ENCODE peak calls at places on chromosomes 4 and X, in five cellular contexts. S is GM12878; A is CD8-positive, alpha-beta T cell; X is BJ; B is left ventricle myocardium inferior. W is an unnamed sample. For H3K27me3, the result is how much of the 10 kb centered on the place peaks cover.

GRCh38 chrX:79231662-79232061 is 87.2 kb downstream of the GPR174 start:
- DNase-seq in S (no peak), A (no peak), X (no peak), B (no peak), W (no peak)

GRCh38 chr4:74117024-74117534 is 18.1 kb upstream of the CXCL2 start:
- DNase-seq in S (no peak), A (no peak), X (peak), B (peak), W (peak)

GRCh38 chr4:66300336-66300934 is 630.1 kb upstream of the EPHA5 start:
- DNase-seq in S (no peak), A (no peak), X (no peak), B (no peak), W (peak)

GRCh38 chr4:189940178-189941004 is at the start of gene FRG1:
- DNase-seq in S (peak), A (peak), X (peak), B (peak), W (peak)

GRCh38 chrX:139475432-139475831 is 55.1 kb upstream of the F9 start:
- DNase-seq in S (no peak), A (no peak), X (no peak), B (no peak), W (no peak)

GRCh38 chrX:150856785-150857184 is 41.7 kb downstream of the CD99L2 start:
- DNase-seq in S (no peak), A (no peak), X (no peak), B (no peak), W (no peak)

GRCh38 chr4:101780284-101780683 is 10.2 kb upstream of the BANK1 start:
- DNase-seq in S (no peak), A (no peak), X (no peak), B (no peak), W (no peak)

GRCh38 chrX:14398725-14399124 is 130.6 kb upstream of the GLRA2 start:
- DNase-seq in S (no peak), A (no peak), X (peak), B (no peak), W (peak)

GRCh38 chr4:64068096-64068495 is 341.2 kb downstream of the TECRL start:
- DNase-seq in S (no peak), A (no peak), X (no peak), B (no peak), W (no peak)

GRCh38 chrX:31213941-31214340 is 142.1 kb upstream of the FTHL17 start:
- DNase-seq in S (no peak), A (no peak), X (no peak), B (no peak), W (peak)
- TF ChIP-seq CTCF in S (peak), A (no peak), X (peak), B (peak), W (peak)

GRCh38 chr4:153541426-153542096 is 75.4 kb downstream of the TMEM131L start:
- DNase-seq in S (no peak), A (no peak), X (peak), B (no peak), W (peak)

GRCh38 chr4:153538408-153539057 is 72.4 kb downstream of the TMEM131L start:
- DNase-seq in S (no peak), A (no peak), X (no peak), B (peak), W (peak)

GRCh38 chr4:153537493-153537960 is 71.4 kb downstream of the TMEM131L start:
- DNase-seq in S (no peak), A (no peak), X (no peak), B (no peak), W (no peak)

GRCh38 chr4:153542131-153542530 is 76.0 kb downstream of the TMEM131L start:
- DNase-seq in S (no peak), A (no peak), X (no peak), B (no peak), W (no peak)

GRCh38 chr4:153539058-153539826 is 73.1 kb downstream of the TMEM131L start:
- DNase-seq in S (no peak), A (no peak), X (no peak), B (no peak), W (no peak)
- H3K4me3 ChIP-seq in S (no peak), A (no peak), X (no peak), B (peak), W (no peak)

DNA sequence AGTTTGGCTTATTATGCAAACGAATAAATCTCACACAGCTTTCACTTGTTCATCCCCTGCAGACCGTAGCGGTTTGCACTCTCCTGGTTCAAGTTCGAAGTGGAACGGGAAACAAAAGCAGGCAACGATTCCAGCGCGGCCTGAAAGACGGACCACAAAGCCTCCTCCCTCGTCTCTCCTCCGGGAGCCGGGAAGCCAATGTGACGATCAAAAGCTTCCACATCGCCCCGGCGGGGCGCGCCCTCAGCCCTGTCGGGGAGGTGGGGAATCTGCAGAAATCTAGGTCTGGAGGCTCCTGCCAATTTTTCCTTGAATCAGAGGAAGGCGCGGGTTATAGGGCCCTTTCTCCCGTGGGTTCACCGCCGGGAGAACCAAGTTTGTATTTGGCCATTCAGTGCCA is 16.9 kb upstream of the ZIC3 start:
- DNase-seq in S (no peak), A (no peak), X (no peak), B (no peak), W (no peak)
- H3K27me3 ChIP-seq in S (under half), A (under half), X (under half), B (half or more), W (under half)

GRCh38 chr4:111778543-111778942 is 366.7 kb upstream of the FAM241A start:
- DNase-seq in S (no peak), A (no peak), X (no peak), B (no peak), W (no peak)
- TF ChIP-seq CTCF in S (no peak), A (no peak), X (peak), B (no peak), W (peak)

GRCh38 chrX:55488268-55488558 is 1.4 kb downstream of the USP51 start:
- DNase-seq in S (no peak), A (no peak), X (no peak), B (no peak), W (no peak)

GRCh38 chrX:55488559-55489314 is 911 bp downstream of the USP51 start:
- DNase-seq in S (peak), A (peak), X (no peak), B (peak), W (peak)

GRCh38 chrX:55490974-55491373 is 1.3 kb upstream of the USP51 start:
- DNase-seq in S (no peak), A (no peak), X (no peak), B (no peak), W (no peak)

GRCh38 chrX:55489315-55490009 is at the start of gene USP51:
- DNase-seq in S (peak), A (peak), X (no peak), B (peak), W (peak)

DNA sequence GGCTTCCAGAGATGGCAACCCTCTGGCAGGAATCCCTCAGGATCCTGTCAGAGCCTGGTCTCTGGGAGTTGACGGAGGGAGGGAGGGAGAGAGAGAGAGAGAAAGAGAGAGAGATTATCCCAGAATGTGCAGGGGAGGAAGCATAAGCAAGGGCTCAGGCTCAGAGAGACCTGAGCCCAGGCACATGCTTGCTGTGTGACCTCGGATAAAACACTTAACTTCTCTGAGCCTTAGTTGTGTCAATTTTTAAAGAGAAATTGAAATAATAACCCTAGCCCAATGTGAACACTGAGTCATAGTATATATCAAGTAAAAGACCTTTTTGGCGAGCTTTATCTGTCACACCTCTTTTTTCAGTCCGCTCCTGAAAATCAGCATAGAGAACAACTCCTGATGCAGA is 473 bp upstream of the USP51 start:
- DNase-seq in S (no peak), A (no peak), X (no peak), B (no peak), W (no peak)
- H3K4me3 ChIP-seq in S (peak), A (peak), X (peak), B (peak), W (no peak)

DNA sequence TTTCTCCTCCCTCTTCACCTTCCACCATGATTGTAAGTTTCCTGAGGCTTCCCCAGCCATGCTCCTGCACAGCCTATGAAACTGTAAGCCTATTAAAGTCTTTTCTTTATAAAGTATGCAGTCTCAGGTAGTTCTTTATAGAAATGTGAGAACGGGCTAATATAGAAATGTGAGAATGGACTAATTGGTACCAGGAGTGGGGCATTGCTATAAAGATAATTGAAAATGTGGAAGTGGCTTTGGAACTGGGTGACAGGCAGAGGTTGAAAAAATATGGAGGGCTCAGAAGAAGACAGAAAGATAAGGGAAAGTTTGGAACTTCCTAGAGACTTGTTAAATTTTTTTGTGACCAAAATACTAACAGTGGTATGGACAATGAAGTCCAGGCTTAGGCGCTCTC is 959.3 kb downstream of the SH3BGRL start:
- DNase-seq in S (no peak), A (no peak), X (no peak), B (no peak), W (no peak)
- H3K27me3 ChIP-seq in S (under half), A (under half), X (under half), B (under half), W (under half)

DNA sequence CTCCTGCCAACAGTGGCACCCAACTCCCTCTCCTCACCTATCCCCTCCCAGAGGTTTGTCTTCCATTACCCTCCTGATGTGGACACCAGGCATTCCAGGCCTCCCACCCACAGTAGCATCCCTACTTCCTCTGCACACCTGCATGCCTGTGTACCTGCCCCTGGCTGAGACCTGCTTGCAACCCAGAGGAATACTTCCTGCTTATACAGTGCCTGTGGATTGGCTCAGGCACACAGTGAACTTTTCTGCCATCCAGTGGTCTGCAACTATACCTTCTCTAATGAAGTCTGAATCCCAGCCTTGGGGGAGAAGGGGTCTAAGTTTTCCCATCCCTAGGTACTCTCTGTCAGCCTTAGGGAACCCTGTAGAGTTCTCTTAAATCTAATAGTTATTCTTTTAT is 169.9 kb downstream of the IQCM start:
- DNase-seq in S (no peak), A (no peak), X (no peak), B (no peak), W (peak)
- TF ChIP-seq CTCF in S (no peak), A (no peak), X (no peak), B (no peak), W (peak)

W was measured in bronchial epithelial cell.